ENCODE peak calls at places on chromosomes 5 and 9, in nine cellular contexts. One of them, this sample, is unnamed.

GRCh38 chr5:33470544-33470943 is 29.8 kb downstream of the TARS1 start:
- DNase-seq in aorta: no peak
- DNase-seq in left colon: no peak
- DNase-seq in fibroblast of pulmonary artery: peak; percentile 81
- DNase-seq in stimulated activated naive CD8-positive, alpha-beta T cell treated with anti-CD3 and anti-CD28 coated beads, Interleukin-15, Interleukin-2, amounts not matched to agents 100 U/mL and 50 U/mL, for 24 hours: no peak
- DNase-seq in PC-9: peak; percentile 30
- DNase-seq in nephron progenitor cell: no peak
- DNase-seq in astrocyte of the spinal cord: peak; percentile 72
- DNase-seq in NCI-H1048: no peak
- DNase-seq in this sample: peak; percentile 55

GRCh38 chr5:31217441-31217840 is 24.0 kb downstream of the CDH6 start:
- DNase-seq in aorta: no peak
- DNase-seq in left colon: no peak
- DNase-seq in fibroblast of pulmonary artery: no peak
- DNase-seq in stimulated activated naive CD8-positive, alpha-beta T cell treated with anti-CD3 and anti-CD28 coated beads, Interleukin-15, Interleukin-2, amounts not matched to agents 100 U/mL and 50 U/mL, for 24 hours: no peak
- DNase-seq in PC-9: no peak
- DNase-seq in nephron progenitor cell: no peak
- DNase-seq in astrocyte of the spinal cord: no peak
- DNase-seq in NCI-H1048: no peak
- DNase-seq in this sample: no peak

GRCh38 chr5:124025306-124025705 is 513.3 kb downstream of the CSNK1G3 start:
- DNase-seq in aorta: no peak
- DNase-seq in left colon: no peak
- DNase-seq in fibroblast of pulmonary artery: no peak
- DNase-seq in stimulated activated naive CD8-positive, alpha-beta T cell treated with anti-CD3 and anti-CD28 coated beads, Interleukin-15, Interleukin-2, amounts not matched to agents 100 U/mL and 50 U/mL, for 24 hours: no peak
- DNase-seq in PC-9: no peak
- DNase-seq in nephron progenitor cell: no peak
- DNase-seq in astrocyte of the spinal cord: no peak
- DNase-seq in NCI-H1048: no peak
- DNase-seq in this sample: no peak

GRCh38 chr9:93659837-93660177 is 83.4 kb downstream of the PHF2 start:
- DNase-seq in aorta: no peak
- DNase-seq in left colon: no peak
- DNase-seq in fibroblast of pulmonary artery: no peak
- DNase-seq in stimulated activated naive CD8-positive, alpha-beta T cell treated with anti-CD3 and anti-CD28 coated beads, Interleukin-15, Interleukin-2, amounts not matched to agents 100 U/mL and 50 U/mL, for 24 hours: no peak
- DNase-seq in PC-9: no peak
- DNase-seq in nephron progenitor cell: no peak
- DNase-seq in astrocyte of the spinal cord: no peak
- DNase-seq in NCI-H1048: no peak
- DNase-seq in this sample: no peak

GRCh38 chr9:126508171-126508591 is 105.5 kb upstream of the LMX1B start:
- DNase-seq in aorta: peak; percentile 57
- DNase-seq in left colon: no peak
- DNase-seq in fibroblast of pulmonary artery: no peak
- DNase-seq in stimulated activated naive CD8-positive, alpha-beta T cell treated with anti-CD3 and anti-CD28 coated beads, Interleukin-15, Interleukin-2, amounts not matched to agents 100 U/mL and 50 U/mL, for 24 hours: no peak
- DNase-seq in PC-9: no peak
- DNase-seq in nephron progenitor cell: no peak
- DNase-seq in astrocyte of the spinal cord: no peak
- DNase-seq in NCI-H1048: no peak
- DNase-seq in this sample: no peak

GRCh38 chr9:117535439-117535838 is 120.6 kb upstream of the ASTN2 start:
- DNase-seq in aorta: no peak
- DNase-seq in left colon: no peak
- DNase-seq in fibroblast of pulmonary artery: no peak
- DNase-seq in stimulated activated naive CD8-positive, alpha-beta T cell treated with anti-CD3 and anti-CD28 coated beads, Interleukin-15, Interleukin-2, amounts not matched to agents 100 U/mL and 50 U/mL, for 24 hours: no peak
- DNase-seq in PC-9: no peak
- DNase-seq in nephron progenitor cell: no peak
- DNase-seq in astrocyte of the spinal cord: no peak
- DNase-seq in NCI-H1048: no peak
- DNase-seq in this sample: no peak

GRCh38 chr5:73693573-73694061 is 67.6 kb downstream of the ARHGEF28 start:
- DNase-seq in aorta: no peak
- DNase-seq in left colon: peak; percentile 26
- DNase-seq in fibroblast of pulmonary artery: peak; percentile 71
- DNase-seq in stimulated activated naive CD8-positive, alpha-beta T cell treated with anti-CD3 and anti-CD28 coated beads, Interleukin-15, Interleukin-2, amounts not matched to agents 100 U/mL and 50 U/mL, for 24 hours: no peak
- DNase-seq in PC-9: no peak
- DNase-seq in nephron progenitor cell: no peak
- DNase-seq in astrocyte of the spinal cord: peak; percentile 62
- DNase-seq in NCI-H1048: no peak
- DNase-seq in this sample: peak; percentile 54

GRCh38 chr5:148145916-148146315 is 22.4 kb upstream of the SPINK14 start:
- DNase-seq in aorta: no peak
- DNase-seq in left colon: peak; percentile 55
- DNase-seq in fibroblast of pulmonary artery: peak; percentile 64
- DNase-seq in stimulated activated naive CD8-positive, alpha-beta T cell treated with anti-CD3 and anti-CD28 coated beads, Interleukin-15, Interleukin-2, amounts not matched to agents 100 U/mL and 50 U/mL, for 24 hours: no peak
- DNase-seq in PC-9: peak; percentile 62
- DNase-seq in nephron progenitor cell: no peak
- DNase-seq in astrocyte of the spinal cord: peak; percentile 59
- DNase-seq in NCI-H1048: peak; percentile 66
- DNase-seq in this sample: no peak

GRCh38 chr5:103262422-103262871 is 3.9 kb downstream of the MACIR start:
- DNase-seq in aorta: no peak
- DNase-seq in left colon: no peak
- DNase-seq in fibroblast of pulmonary artery: peak; percentile 48
- DNase-seq in stimulated activated naive CD8-positive, alpha-beta T cell treated with anti-CD3 and anti-CD28 coated beads, Interleukin-15, Interleukin-2, amounts not matched to agents 100 U/mL and 50 U/mL, for 24 hours: no peak
- DNase-seq in PC-9: no peak
- DNase-seq in nephron progenitor cell: no peak
- DNase-seq in astrocyte of the spinal cord: peak; percentile 64
- DNase-seq in NCI-H1048: no peak
- DNase-seq in this sample: no peak

GRCh38 chr9:86280580-86280979 is 1.8 kb downstream of the ISCA1 start:
- DNase-seq in aorta: no peak
- DNase-seq in left colon: no peak
- DNase-seq in fibroblast of pulmonary artery: no peak
- DNase-seq in stimulated activated naive CD8-positive, alpha-beta T cell treated with anti-CD3 and anti-CD28 coated beads, Interleukin-15, Interleukin-2, amounts not matched to agents 100 U/mL and 50 U/mL, for 24 hours: no peak
- DNase-seq in PC-9: no peak
- DNase-seq in nephron progenitor cell: no peak
- DNase-seq in astrocyte of the spinal cord: no peak
- DNase-seq in NCI-H1048: no peak
- DNase-seq in this sample: no peak

GRCh38 chr5:14783689-14784088 is 87.9 kb downstream of the ANKH start:
- DNase-seq in aorta: no peak
- DNase-seq in left colon: no peak
- DNase-seq in fibroblast of pulmonary artery: no peak
- DNase-seq in stimulated activated naive CD8-positive, alpha-beta T cell treated with anti-CD3 and anti-CD28 coated beads, Interleukin-15, Interleukin-2, amounts not matched to agents 100 U/mL and 50 U/mL, for 24 hours: no peak
- DNase-seq in PC-9: no peak
- DNase-seq in nephron progenitor cell: no peak
- DNase-seq in astrocyte of the spinal cord: no peak
- DNase-seq in NCI-H1048: no peak
- DNase-seq in this sample: no peak

GRCh38 chr9:115015018-115015635 is 84.7 kb upstream of the TNFSF8 start:
- DNase-seq in aorta: no peak
- DNase-seq in left colon: peak; percentile 51
- DNase-seq in fibroblast of pulmonary artery: peak; percentile 77
- DNase-seq in stimulated activated naive CD8-positive, alpha-beta T cell treated with anti-CD3 and anti-CD28 coated beads, Interleukin-15, Interleukin-2, amounts not matched to agents 100 U/mL and 50 U/mL, for 24 hours: no peak
- DNase-seq in PC-9: peak; percentile 39
- DNase-seq in nephron progenitor cell: peak; percentile 41
- DNase-seq in astrocyte of the spinal cord: peak; percentile 54
- DNase-seq in NCI-H1048: peak; percentile 9
- DNase-seq in this sample: peak; percentile 66

GRCh38 chr9:129798973-129799372 is 4.0 kb upstream of the TOR1B start:
- DNase-seq in aorta: no peak
- DNase-seq in left colon: no peak
- DNase-seq in fibroblast of pulmonary artery: no peak
- DNase-seq in stimulated activated naive CD8-positive, alpha-beta T cell treated with anti-CD3 and anti-CD28 coated beads, Interleukin-15, Interleukin-2, amounts not matched to agents 100 U/mL and 50 U/mL, for 24 hours: no peak
- DNase-seq in PC-9: no peak
- DNase-seq in nephron progenitor cell: no peak
- DNase-seq in astrocyte of the spinal cord: no peak
- DNase-seq in NCI-H1048: no peak
- DNase-seq in this sample: no peak

GRCh38 chr9:90000925-90001324 is 396.1 kb downstream of the GADD45G start:
- DNase-seq in aorta: no peak
- DNase-seq in left colon: no peak
- DNase-seq in fibroblast of pulmonary artery: no peak
- DNase-seq in stimulated activated naive CD8-positive, alpha-beta T cell treated with anti-CD3 and anti-CD28 coated beads, Interleukin-15, Interleukin-2, amounts not matched to agents 100 U/mL and 50 U/mL, for 24 hours: no peak
- DNase-seq in PC-9: no peak
- DNase-seq in nephron progenitor cell: no peak
- DNase-seq in astrocyte of the spinal cord: no peak
- DNase-seq in NCI-H1048: no peak
- DNase-seq in this sample: no peak

GRCh38 chr9:2496934-2497333 is 124.7 kb upstream of the VLDLR start:
- DNase-seq in aorta: no peak
- DNase-seq in left colon: no peak
- DNase-seq in fibroblast of pulmonary artery: no peak
- DNase-seq in stimulated activated naive CD8-positive, alpha-beta T cell treated with anti-CD3 and anti-CD28 coated beads, Interleukin-15, Interleukin-2, amounts not matched to agents 100 U/mL and 50 U/mL, for 24 hours: no peak
- DNase-seq in PC-9: no peak
- DNase-seq in nephron progenitor cell: no peak
- DNase-seq in astrocyte of the spinal cord: no peak
- DNase-seq in NCI-H1048: no peak
- DNase-seq in this sample: no peak

GRCh38 chr9:3939820-3940219 is 360.0 kb downstream of the GLIS3 start:
- DNase-seq in aorta: no peak
- DNase-seq in left colon: no peak
- DNase-seq in fibroblast of pulmonary artery: no peak
- DNase-seq in stimulated activated naive CD8-positive, alpha-beta T cell treated with anti-CD3 and anti-CD28 coated beads, Interleukin-15, Interleukin-2, amounts not matched to agents 100 U/mL and 50 U/mL, for 24 hours: no peak
- DNase-seq in PC-9: no peak
- DNase-seq in nephron progenitor cell: no peak
- DNase-seq in astrocyte of the spinal cord: no peak
- DNase-seq in NCI-H1048: peak; percentile 80
- DNase-seq in this sample: no peak

GRCh38 chr9:36486933-36487481 is 85.7 kb upstream of the MELK start:
- DNase-seq in aorta: peak; percentile 86
- DNase-seq in left colon: peak; percentile 65
- DNase-seq in fibroblast of pulmonary artery: peak; percentile 21
- DNase-seq in stimulated activated naive CD8-positive, alpha-beta T cell treated with anti-CD3 and anti-CD28 coated beads, Interleukin-15, Interleukin-2, amounts not matched to agents 100 U/mL and 50 U/mL, for 24 hours: peak; percentile 70
- DNase-seq in PC-9: peak; percentile 29
- DNase-seq in nephron progenitor cell: peak; percentile 65
- DNase-seq in astrocyte of the spinal cord: peak; percentile 8
- DNase-seq in NCI-H1048: no peak
- DNase-seq in this sample: peak; percentile 55

GRCh38 chr5:118692811-118693342 is 295.5 kb downstream of the DTWD2 start:
- DNase-seq in aorta: no peak
- DNase-seq in left colon: no peak
- DNase-seq in fibroblast of pulmonary artery: no peak
- DNase-seq in stimulated activated naive CD8-positive, alpha-beta T cell treated with anti-CD3 and anti-CD28 coated beads, Interleukin-15, Interleukin-2, amounts not matched to agents 100 U/mL and 50 U/mL, for 24 hours: no peak
- DNase-seq in PC-9: no peak
- DNase-seq in nephron progenitor cell: peak; percentile 49
- DNase-seq in astrocyte of the spinal cord: no peak
- DNase-seq in NCI-H1048: no peak
- DNase-seq in this sample: no peak

GRCh38 chr9:38526571-38526970 is 93.8 kb downstream of the ANKRD18A start:
- DNase-seq in aorta: no peak
- DNase-seq in left colon: no peak
- DNase-seq in fibroblast of pulmonary artery: no peak
- DNase-seq in stimulated activated naive CD8-positive, alpha-beta T cell treated with anti-CD3 and anti-CD28 coated beads, Interleukin-15, Interleukin-2, amounts not matched to agents 100 U/mL and 50 U/mL, for 24 hours: no peak
- DNase-seq in PC-9: no peak
- DNase-seq in nephron progenitor cell: no peak
- DNase-seq in astrocyte of the spinal cord: no peak
- DNase-seq in NCI-H1048: no peak
- DNase-seq in this sample: no peak

GRCh38 chr5:54713923-54714581 is 196.5 kb downstream of the SNX18 start:
- DNase-seq in aorta: no peak
- DNase-seq in left colon: no peak
- DNase-seq in fibroblast of pulmonary artery: peak; percentile 90
- DNase-seq in stimulated activated naive CD8-positive, alpha-beta T cell treated with anti-CD3 and anti-CD28 coated beads, Interleukin-15, Interleukin-2, amounts not matched to agents 100 U/mL and 50 U/mL, for 24 hours: no peak
- DNase-seq in PC-9: no peak
- DNase-seq in nephron progenitor cell: no peak
- DNase-seq in astrocyte of the spinal cord: no peak
- DNase-seq in NCI-H1048: no peak
- DNase-seq in this sample: no peak

GRCh38 chr5:77909237-77909636 is 133.1 kb upstream of the TBCA start:
- DNase-seq in aorta: no peak
- DNase-seq in left colon: no peak
- DNase-seq in fibroblast of pulmonary artery: no peak
- DNase-seq in stimulated activated naive CD8-positive, alpha-beta T cell treated with anti-CD3 and anti-CD28 coated beads, Interleukin-15, Interleukin-2, amounts not matched to agents 100 U/mL and 50 U/mL, for 24 hours: no peak
- DNase-seq in PC-9: no peak
- DNase-seq in nephron progenitor cell: no peak
- DNase-seq in astrocyte of the spinal cord: no peak
- DNase-seq in NCI-H1048: no peak
- DNase-seq in this sample: no peak

GRCh38 chr5:57298985-57299491 is 125.2 kb downstream of the GPBP1 start:
- DNase-seq in aorta: no peak
- DNase-seq in left colon: no peak
- DNase-seq in fibroblast of pulmonary artery: peak; percentile 95
- DNase-seq in stimulated activated naive CD8-positive, alpha-beta T cell treated with anti-CD3 and anti-CD28 coated beads, Interleukin-15, Interleukin-2, amounts not matched to agents 100 U/mL and 50 U/mL, for 24 hours: peak; percentile 54
- DNase-seq in PC-9: peak; percentile 58
- DNase-seq in nephron progenitor cell: peak; percentile 46
- DNase-seq in astrocyte of the spinal cord: peak; percentile 91
- DNase-seq in NCI-H1048: peak; percentile 61
- DNase-seq in this sample: peak; percentile 48

This sample was measured in D341Med.